ENCODE peak calls at places on chromosomes 11 and 22, in six cellular contexts. O, Z, C, P, E and I are unnamed samples.

GRCh38 chr11:12845739-12846358 is 163.3 kb upstream of the RASSF10 start:
- DNase-seq in O (peak), Z (no peak), C (no peak), P (peak), E (peak), I (no peak)

GRCh38 chr22:33380789-33381530 is 322.8 kb upstream of the SYN3 start:
- DNase-seq in O (peak), Z (peak), C (no peak), P (no peak), E (no peak), I (no peak)

GRCh38 chr22:42895541-42895981 is 38.5 kb upstream of the ARFGAP3 start:
- DNase-seq in O (no peak), Z (no peak), C (no peak), P (no peak), E (no peak), I (no peak)

GRCh38 chr11:85682330-85683305 is 3.4 kb downstream of the CCDC89 start:
- DNase-seq in O (no peak), Z (no peak), C (peak), P (no peak), E (peak), I (no peak)

GRCh38 chr22:39556970-39557811 is 13.4 kb upstream of the CACNA1I start:
- DNase-seq in O (no peak), Z (no peak), C (peak), P (peak), E (no peak), I (no peak)

GRCh38 chr11:995752-996420 is 40.6 kb downstream of the MUC6 start:
- DNase-seq in O (no peak), Z (no peak), C (no peak), P (peak), E (no peak), I (no peak)

GRCh38 chr22:27578937-27579617 is 222.5 kb downstream of the MN1 start:
- DNase-seq in O (no peak), Z (peak), C (no peak), P (no peak), E (no peak), I (no peak)

GRCh38 chr11:126436209-126436608 is 80.7 kb downstream of the ST3GAL4 start:
- DNase-seq in O (no peak), Z (no peak), C (no peak), P (no peak), E (no peak), I (no peak)

GRCh38 chr11:114440121-114440860 is 1.0 kb downstream of the REXO2 start:
- DNase-seq in O (peak), Z (no peak), C (no peak), P (no peak), E (no peak), I (no peak)

GRCh38 chr22:46373166-46373565 is 37.7 kb downstream of the TRMU start:
- DNase-seq in O (no peak), Z (no peak), C (no peak), P (no peak), E (no peak), I (no peak)

GRCh38 chr11:104668797-104669463 is 229.3 kb downstream of the CASP12 start:
- DNase-seq in O (peak), Z (peak), C (peak), P (no peak), E (peak), I (no peak)

GRCh38 chr11:18010271-18010670 is 2.6 kb downstream of the SERGEF start:
- DNase-seq in O (no peak), Z (no peak), C (peak), P (no peak), E (no peak), I (no peak)

GRCh38 chr11:65868076-65868667 is 4.4 kb downstream of the EFEMP2 start:
- DNase-seq in O (no peak), Z (no peak), C (no peak), P (no peak), E (no peak), I (no peak)

GRCh38 chr11:31160504-31161422 is 208.8 kb downstream of the DCDC1 start:
- DNase-seq in O (no peak), Z (no peak), C (no peak), P (no peak), E (no peak), I (no peak)

GRCh38 chr22:27982630-27983180 is 63.6 kb upstream of the PITPNB start:
- DNase-seq in O (no peak), Z (no peak), C (no peak), P (no peak), E (no peak), I (no peak)

GRCh38 chr11:15286465-15286864 is 171.7 kb downstream of the INSC start:
- DNase-seq in O (peak), Z (no peak), C (no peak), P (no peak), E (no peak), I (no peak)

GRCh38 chr11:93330446-93330984 is at the start of gene DEUP1:
- DNase-seq in O (no peak), Z (no peak), C (no peak), P (peak), E (no peak), I (no peak)

GRCh38 chr11:9566561-9567063 is 6.9 kb upstream of the WEE1 start:
- DNase-seq in O (no peak), Z (peak), C (no peak), P (no peak), E (no peak), I (no peak)

GRCh38 chr11:9728058-9728457 is 64.2 kb downstream of the SWAP70 start:
- DNase-seq in O (no peak), Z (no peak), C (no peak), P (no peak), E (no peak), I (no peak)